ENCODE peak calls at places on chromosomes 13 and 19, in eight cellular contexts. B is right cardiac atrium, Z is foreskin keratinocyte, T is kidney epithelial cell, P is WTC11, J is NCI-H345, A is hepatic stellate cell, S is KBM-7. N is an unnamed sample.

GRCh38 chr13:26037302-26037701 is 14.5 kb downstream of the SHISA2 start:
- DNase-seq in T (no peak), P (peak; percentile 87), B (no peak), J (no peak), S (peak; percentile 28), Z (no peak), A (no peak), N (no peak)

GRCh38 chr19:3458229-3458555 is 22.1 kb downstream of the SMIM24 start:
- DNase-seq in A (no peak), Z (no peak), J (no peak), P (no peak), T (no peak), B (no peak), S (no peak), N (no peak)

GRCh38 chr19:49272204-49272603 is 52.8 kb downstream of the SLC6A16 start:
- DNase-seq in S (no peak), A (no peak), B (no peak), J (no peak), P (no peak), T (peak; percentile 16), Z (peak; percentile 97), N (no peak)

GRCh38 chr19:30718728-30719127 is 346.5 kb downstream of the ZNF536 start:
- DNase-seq in Z (no peak), P (no peak), S (no peak), T (no peak), J (no peak), A (no peak), B (no peak), N (peak; percentile 11)

GRCh38 chr19:30374791-30375650 is 2.8 kb downstream of the ZNF536 start:
- DNase-seq in Z (no peak), A (no peak), P (peak; percentile 48), J (no peak), T (no peak), B (no peak), S (no peak), N (peak; percentile 35)

GRCh38 chr13:110390572-110390971 is 83.5 kb downstream of the COL4A2 start:
- DNase-seq in T (no peak), S (no peak), Z (no peak), B (no peak), J (no peak), P (no peak), A (peak; percentile 88), N (peak; percentile 38)

GRCh38 chr19:17803264-17803896 is 8.4 kb downstream of the B3GNT3 start:
- DNase-seq in P (no peak), B (peak; percentile 58), T (no peak), J (no peak), S (peak; percentile 71), A (no peak), Z (no peak), N (no peak)

GRCh38 chr19:51593138-51593890 is 22.2 kb downstream of the ZNF175 start:
- DNase-seq in S (no peak), B (no peak), T (no peak), Z (no peak), P (no peak), A (no peak), J (no peak), N (no peak)

N was measured in AG08395.